ENCODE peak calls at places on chromosome 6, in seven cellular contexts. V is endothelial cell, L is mammary epithelial cell, N is small intestine, X is A549, C is ELR, K is astrocyte of the spinal cord. Y is an unnamed sample.

GRCh38 chr6:11819486-11819885 is 40.9 kb upstream of the ADTRP start:
- DNase-seq in V (no peak), L (no peak), N (no peak), X (no peak), C (no peak), K (no peak), Y (no peak)

GRCh38 chr6:113632220-113632864 is 224.8 kb upstream of the MARCKS start:
- DNase-seq in V (no peak), L (peak), N (peak), X (peak), C (peak), K (peak), Y (peak)

GRCh38 chr6:105816875-105817274 is 269.3 kb upstream of the PRDM1 start:
- DNase-seq in V (no peak), L (no peak), N (no peak), X (no peak), C (no peak), K (no peak), Y (no peak)

GRCh38 chr6:39223535-39223934 is 5.7 kb downstream of the KCNK5 start:
- DNase-seq in V (no peak), L (no peak), N (no peak), X (no peak), C (no peak), K (no peak), Y (no peak)

GRCh38 chr6:135179920-135180457 is 1.1 kb upstream of the MYB start:
- DNase-seq in V (no peak), L (no peak), N (no peak), X (no peak), C (peak), K (no peak), Y (no peak)

GRCh38 chr6:305371-306206 is 13.3 kb downstream of the DUSP22 start:
- DNase-seq in V (no peak), L (no peak), N (peak), X (no peak), C (no peak), K (no peak), Y (no peak)

GRCh38 chr6:151805286-151805840 is 2.1 kb upstream of the ESR1 start:
- DNase-seq in V (no peak), L (no peak), N (no peak), X (no peak), C (no peak), K (no peak), Y (no peak)

GRCh38 chr6:87154641-87155271 is 609 bp upstream of the ZNF292 start:
- DNase-seq in V (no peak), L (peak), N (peak), X (peak), C (peak), K (peak), Y (no peak)

GRCh38 chr6:54291738-54292137 is 16.5 kb upstream of the TINAG start:
- DNase-seq in V (no peak), L (peak), N (no peak), X (no peak), C (peak), K (peak), Y (no peak)

GRCh38 chr6:36863670-36864540 is 10.7 kb downstream of the PPIL1 start:
- DNase-seq in V (no peak), L (no peak), N (no peak), X (no peak), C (no peak), K (no peak), Y (no peak)

GRCh38 chr6:135576055-135576454 is 78.5 kb upstream of the AHI1 start:
- DNase-seq in V (no peak), L (no peak), N (no peak), X (no peak), C (peak), K (peak), Y (no peak)

GRCh38 chr6:169957351-169957963 is 206.0 kb downstream of the ERMARD start:
- DNase-seq in V (no peak), L (no peak), N (no peak), X (no peak), C (no peak), K (no peak), Y (no peak)

GRCh38 chr6:71043902-71044301 is 87.0 kb upstream of the B3GAT2 start:
- DNase-seq in V (no peak), L (peak), N (no peak), X (no peak), C (peak), K (no peak), Y (no peak)

GRCh38 chr6:148999501-148999900 is 252.7 kb downstream of the UST start:
- DNase-seq in V (no peak), L (no peak), N (no peak), X (no peak), C (peak), K (no peak), Y (no peak)

GRCh38 chr6:91879346-91879995 is 1292.6 kb upstream of the MAP3K7 start:
- DNase-seq in V (no peak), L (no peak), N (no peak), X (no peak), C (no peak), K (no peak), Y (no peak)

GRCh38 chr6:39546731-39547130 is 178.5 kb downstream of the KIF6 start:
- DNase-seq in V (no peak), L (no peak), N (no peak), X (no peak), C (no peak), K (no peak), Y (no peak)

GRCh38 chr6:31399589-31400466 is 3.6 kb upstream of the MICA start:
- DNase-seq in V (peak), L (peak), N (peak), X (peak), C (peak), K (peak), Y (peak)

GRCh38 chr6:89410231-89411018 is 1.6 kb downstream of the RRAGD start:
- DNase-seq in V (no peak), L (no peak), N (no peak), X (no peak), C (no peak), K (peak), Y (no peak)

GRCh38 chr6:170074907-170075306 is 216.0 kb downstream of the DLL1 start:
- DNase-seq in V (no peak), L (no peak), N (no peak), X (no peak), C (no peak), K (no peak), Y (no peak)

GRCh38 chr6:125679651-125680050 is 69.8 kb upstream of the HEY2 start:
- DNase-seq in V (no peak), L (no peak), N (no peak), X (no peak), C (no peak), K (no peak), Y (no peak)

GRCh38 chr6:105872244-105872643 is 213.9 kb upstream of the PRDM1 start:
- DNase-seq in V (no peak), L (no peak), N (no peak), X (no peak), C (no peak), K (no peak), Y (no peak)

GRCh38 chr6:70162972-70163371 is 139.9 kb downstream of the COL9A1 start:
- DNase-seq in V (no peak), L (no peak), N (no peak), X (no peak), C (no peak), K (no peak), Y (no peak)

GRCh38 chr6:142784344-142784743 is 160.6 kb downstream of the HIVEP2 start:
- DNase-seq in V (no peak), L (no peak), N (no peak), X (no peak), C (no peak), K (no peak), Y (no peak)

GRCh38 chr6:84403545-84403944 is 176.1 kb upstream of the CEP162 start:
- DNase-seq in V (no peak), L (no peak), N (no peak), X (no peak), C (no peak), K (no peak), Y (no peak)

GRCh38 chr6:118252474-118252873 is 295.6 kb upstream of the PLN start:
- DNase-seq in V (no peak), L (no peak), N (no peak), X (no peak), C (peak), K (no peak), Y (no peak)

GRCh38 chr6:11496152-11497060 is 41.1 kb upstream of the TMEM170B start:
- DNase-seq in V (peak), L (peak), N (peak), X (peak), C (peak), K (peak), Y (peak)

Y was measured in NCI-H460.